ENCODE peak calls at places on chromosomes 3 and 15, in four cellular contexts. E is GM10248, G is NCI-H1092, X is pancreas. U is an unnamed sample.

GRCh38 chr3:142104763-142105162 is 44.6 kb downstream of the TFDP2 start:
- DNase-seq in E (no peak), G (no peak), X (no peak), U (no peak)

GRCh38 chr15:45114076-45114750 is at the start of the genes DUOX2 and DUOXA2:
- DNase-seq in E (no peak), G (no peak), X (peak), U (no peak)

GRCh38 chr15:70248116-70249025 is 150.7 kb upstream of the TLE3 start:
- DNase-seq in G (no peak), X (no peak), E (no peak), U (peak)

GRCh38 chr15:73628976-73629854 is 4.0 kb downstream of the NPTN start:
- DNase-seq in G (no peak), X (no peak), E (no peak), U (no peak)

GRCh38 chr3:71466483-71466882 is 117.0 kb downstream of the FOXP1 start:
- DNase-seq in G (no peak), X (no peak), E (no peak), U (no peak)

GRCh38 chr15:77029166-77030041 is 34.5 kb downstream of the PSTPIP1 start:
- DNase-seq in G (no peak), X (peak), E (no peak), U (peak)

GRCh38 chr3:81799403-81799802 is 38.0 kb upstream of the GBE1 start:
- DNase-seq in E (no peak), X (no peak), G (no peak), U (no peak)

GRCh38 chr3:59549972-59550371 is 500.1 kb upstream of the CFAP20DC start:
- DNase-seq in G (no peak), X (no peak), E (no peak), U (no peak)

GRCh38 chr3:13040381-13041074 is 32.7 kb downstream of the IQSEC1 start:
- DNase-seq in E (peak), G (no peak), X (no peak), U (no peak)

GRCh38 chr3:128167973-128168674 is 14.8 kb downstream of the EEFSEC start:
- DNase-seq in X (no peak), G (no peak), E (no peak), U (no peak)

GRCh38 chr3:190941694-190942280 is 79.3 kb upstream of the GMNC start:
- DNase-seq in G (no peak), E (no peak), X (no peak), U (no peak)

GRCh38 chr15:66089049-66089448 is 164.5 kb downstream of the MEGF11 start:
- DNase-seq in G (no peak), E (no peak), X (no peak), U (peak)

GRCh38 chr15:76433798-76434400 is 97.3 kb downstream of the ISL2 start:
- DNase-seq in G (no peak), E (no peak), X (no peak), U (no peak)

GRCh38 chr3:60017631-60018030 is 967.8 kb upstream of the CFAP20DC start:
- DNase-seq in E (no peak), G (no peak), X (no peak), U (no peak)

GRCh38 chr15:35000511-35000910 is 12.4 kb upstream of the ZNF770 start:
- DNase-seq in G (no peak), X (peak), E (no peak), U (no peak)

GRCh38 chr15:40328176-40328575 is 4.7 kb downstream of the INAFM2 start:
- DNase-seq in E (no peak), X (no peak), G (no peak), U (no peak)

GRCh38 chr3:159620873-159621272 is 367.8 kb upstream of the IL12A start:
- DNase-seq in X (no peak), G (no peak), E (no peak), U (no peak)

GRCh38 chr3:12308517-12308916 is 19.6 kb downstream of the PPARG start:
- DNase-seq in E (no peak), X (no peak), G (no peak), U (no peak)

GRCh38 chr3:145952541-145952940 is 208.4 kb downstream of the PLOD2 start:
- DNase-seq in E (no peak), X (no peak), G (no peak), U (no peak)

GRCh38 chr3:81485444-81485865 is 276.0 kb downstream of the GBE1 start:
- DNase-seq in E (peak), X (no peak), G (no peak), U (peak)

GRCh38 chr3:75327453-75327852 is 336.7 kb upstream of the FRG2C start:
- DNase-seq in X (no peak), G (no peak), E (no peak), U (no peak)

GRCh38 chr3:85567074-85567676 is 608.4 kb downstream of the CADM2 start:
- DNase-seq in X (peak), E (peak), G (no peak), U (no peak)

GRCh38 chr15:47974724-47975123 is 146.1 kb upstream of the SLC24A5 start:
- DNase-seq in G (no peak), X (no peak), E (no peak), U (no peak)

GRCh38 chr15:85168642-85169173 is 187.1 kb downstream of the PDE8A start:
- DNase-seq in E (peak), X (peak), G (peak), U (no peak)

GRCh38 chr15:58227706-58228543 is 89.7 kb downstream of the AQP9 start:
- DNase-seq in G (peak), X (peak), E (peak), U (peak)

GRCh38 chr3:4786431-4786830 is 192.8 kb upstream of the BHLHE40 start:
- DNase-seq in E (no peak), X (no peak), G (no peak), U (no peak)

GRCh38 chr3:62876064-62876463 is 848 bp upstream of the CADPS start:
- DNase-seq in X (peak), E (peak), G (peak), U (no peak)

GRCh38 chr15:36590838-36591237 is 11.4 kb downstream of the CDIN1 start:
- DNase-seq in X (no peak), E (no peak), G (no peak), U (no peak)

GRCh38 chr15:68112711-68113110 is 58.6 kb downstream of the PIAS1 start:
- DNase-seq in E (no peak), X (no peak), G (no peak), U (no peak)

GRCh38 chr3:46113608-46114007 is 86.3 kb upstream of the XCR1 start:
- DNase-seq in E (no peak), X (no peak), G (no peak), U (no peak)

GRCh38 chr15:72184165-72184811 is 13.3 kb downstream of the GRAMD2A start:
- DNase-seq in G (no peak), E (no peak), X (no peak), U (peak)

GRCh38 chr15:92869977-92870644 is 30.0 kb upstream of the CHD2 start:
- DNase-seq in G (no peak), E (no peak), X (no peak), U (no peak)

GRCh38 chr3:176078916-176079315 is 1118.4 kb downstream of the TBL1XR1 start:
- DNase-seq in X (no peak), E (no peak), G (no peak), U (no peak)

GRCh38 chr15:28098766-28099554 is at the start of gene OCA2:
- DNase-seq in G (no peak), E (no peak), X (peak), U (peak)

GRCh38 chr3:106610362-106610997 is 741.7 kb upstream of the CBLB start:
- DNase-seq in E (no peak), X (no peak), G (no peak), U (no peak)

GRCh38 chr15:51367322-51367976 is 26.0 kb downstream of the GLDN start:
- DNase-seq in X (no peak), G (no peak), E (no peak), U (no peak)

GRCh38 chr3:67005974-67006373 is 7.9 kb downstream of the KBTBD8 start:
- DNase-seq in E (no peak), X (no peak), G (no peak), U (no peak)

U was measured in tibial artery.